ENCODE peak calls at places on chromosomes 5 and 9, in seven cellular contexts. R is iris pigment epithelial cell, E is HuH-7, M is NCI-H2171 treated with DMSO at 0.1 percent for 48 hours, S is brain microvascular endothelial cell, A is AG10803, G is uterus. C is an unnamed sample.

GRCh38 chr9:83401328-83401895 is 136.8 kb downstream of the FRMD3 start:
- DNase-seq in E (no peak), G (no peak), R (peak), S (no peak), M (no peak), A (peak), C (no peak)

GRCh38 chr9:98154678-98155077 is 35.7 kb upstream of the TRIM14 start:
- DNase-seq in A (no peak), S (no peak), R (no peak), E (no peak), G (no peak), M (no peak), C (no peak)

GRCh38 chr9:123362856-123363255 is 6.9 kb downstream of the CRB2 start:
- DNase-seq in S (no peak), M (no peak), R (no peak), G (no peak), E (no peak), A (no peak), C (no peak)

GRCh38 chr5:147752666-147753290 is 29.8 kb downstream of the JAKMIP2 start:
- DNase-seq in G (no peak), R (no peak), E (no peak), S (no peak), M (no peak), A (no peak), C (no peak)

GRCh38 chr9:124010665-124011321 is 775 bp upstream of the LHX2 start:
- DNase-seq in M (peak), G (no peak), E (peak), R (no peak), S (no peak), A (peak), C (no peak)

GRCh38 chr9:123119566-123119965 is 86.1 kb downstream of the GPR21 start:
- DNase-seq in S (no peak), G (no peak), M (no peak), R (no peak), A (no peak), E (no peak), C (no peak)

GRCh38 chr5:80141147-80141671 is 106.1 kb downstream of the THBS4 start:
- DNase-seq in E (no peak), S (peak), G (peak), A (peak), M (no peak), R (peak), C (no peak)

GRCh38 chr5:97098864-97099454 is 43.5 kb downstream of the LIX1 start:
- DNase-seq in E (no peak), S (no peak), R (no peak), A (peak), M (peak), G (no peak), C (peak)

GRCh38 chr5:160751297-160751696 is 100.7 kb downstream of the ATP10B start:
- DNase-seq in E (no peak), S (no peak), R (no peak), M (no peak), A (no peak), G (no peak), C (no peak)

GRCh38 chr9:69009708-69010107 is 4.2 kb downstream of the PRKACG start:
- DNase-seq in A (no peak), G (no peak), M (no peak), E (no peak), R (no peak), S (no peak), C (no peak)

C was measured in kidney glomerular epithelial cell.